ENCODE peak calls at places on chromosomes 11 and 22, in four cellular contexts. Z, B, A and C are unnamed samples.

GRCh38 chr11:8531312-8531711 is 62.7 kb downstream of the STK33 start:
- DNase-seq in Z (no peak), B (no peak), A (no peak), C (no peak)

GRCh38 chr11:122145715-122146274 is 29.8 kb upstream of the BLID start:
- DNase-seq in Z (no peak), B (no peak), A (no peak), C (peak; percentile 38)

GRCh38 chr11:119093951-119094815 is 7.5 kb downstream of the DPAGT1 start:
- DNase-seq in A (peak; percentile 38), Z (peak; percentile 64), B (peak; percentile 52), C (peak; percentile 50)

GRCh38 chr22:43706558-43707328 is 105.4 kb downstream of the EFCAB6 start:
- DNase-seq in A (no peak), Z (no peak), B (no peak), C (no peak)

GRCh38 chr22:19287076-19287724 is 4.3 kb downstream of the CLTCL1 start:
- DNase-seq in A (peak; percentile 71), Z (no peak), B (no peak), C (peak; percentile 98)

GRCh38 chr11:6864436-6864835 is 1.6 kb downstream of the OR10A2 start:
- DNase-seq in Z (no peak), B (no peak), A (peak; percentile 58), C (no peak)

GRCh38 chr11:87030458-87031054 is 7.2 kb upstream of the TMEM135 start:
- DNase-seq in A (peak; percentile 18), B (no peak), Z (no peak), C (no peak)

GRCh38 chr11:14567064-14567651 is 47.0 kb upstream of the PSMA1 start:
- DNase-seq in Z (no peak), B (no peak), A (no peak), C (no peak)

GRCh38 chr11:30370164-30370563 is 47.3 kb downstream of the ARL14EP start:
- DNase-seq in A (no peak), Z (no peak), B (no peak), C (no peak)

GRCh38 chr22:28181332-28181731 is 262.3 kb upstream of the PITPNB start:
- DNase-seq in Z (no peak), B (no peak), A (peak; percentile 8), C (no peak)

GRCh38 chr22:17910561-17911311 is 113.6 kb downstream of the MICAL3 start:
- DNase-seq in A (peak; percentile 91), B (peak; percentile 45), Z (peak; percentile 54), C (peak; percentile 77)

GRCh38 chr11:96905663-96906062 is 515.9 kb downstream of the JRKL start:
- DNase-seq in A (no peak), B (no peak), Z (no peak), C (no peak)

GRCh38 chr11:94768602-94769511 is 701 bp downstream of the AMOTL1 start:
- DNase-seq in Z (no peak), B (peak; percentile 42), A (peak; percentile 49), C (no peak)

GRCh38 chr11:3021125-3021524 is 29.0 kb upstream of the NAP1L4 start:
- DNase-seq in Z (peak; percentile 71), A (peak; percentile 16), B (peak; percentile 57), C (peak; percentile 69)

GRCh38 chr11:73325036-73325981 is 17.2 kb downstream of the ARHGEF17 start:
- DNase-seq in A (peak; percentile 56), Z (no peak), B (no peak), C (no peak)

GRCh38 chr11:126159719-126160344 is 51.6 kb downstream of the RPUSD4 start:
- DNase-seq in Z (no peak), A (no peak), B (no peak), C (no peak)

GRCh38 chr11:46918087-46918751 is at the start of gene LRP4:
- DNase-seq in Z (peak; percentile 64), A (no peak), B (peak; percentile 41), C (peak; percentile 31)

GRCh38 chr22:46053563-46054090 is 76.7 kb upstream of the WNT7B start:
- DNase-seq in A (peak; percentile 38), Z (peak; percentile 87), B (peak; percentile 81), C (peak; percentile 79)

GRCh38 chr11:71102251-71102995 is 150.0 kb downstream of the SHANK2 start:
- DNase-seq in A (no peak), B (no peak), Z (no peak), C (no peak)

GRCh38 chr11:2186669-2187266 is 15.2 kb upstream of the TH start:
- DNase-seq in Z (no peak), B (no peak), A (no peak), C (peak; percentile 61)

GRCh38 chr22:45876136-45877035 is 100.6 kb downstream of the WNT7B start:
- DNase-seq in Z (peak; percentile 36), B (peak; percentile 6), A (no peak), C (no peak)

GRCh38 chr22:24095816-24096215 is 84.7 kb downstream of the CABIN1 start:
- DNase-seq in A (no peak), Z (peak; percentile 25), B (no peak), C (no peak)

GRCh38 chr22:19109198-19110063 is 12.8 kb downstream of the DGCR2 start:
- DNase-seq in B (no peak), Z (peak; percentile 83), A (peak; percentile 64), C (peak; percentile 92)

GRCh38 chr11:29527391-29527936 is 489.4 kb downstream of the KCNA4 start:
- DNase-seq in B (no peak), A (peak; percentile 74), Z (no peak), C (peak; percentile 97)

GRCh38 chr11:72038491-72038890 is 39.8 kb downstream of the IL18BP start:
- DNase-seq in Z (peak; percentile 54), A (peak; percentile 72), B (peak; percentile 27), C (peak; percentile 17)

GRCh38 chr11:89633125-89633695 is 76.9 kb upstream of the TRIM77 start:
- DNase-seq in Z (no peak), B (no peak), A (no peak), C (no peak)

GRCh38 chr22:17891427-17892167 is 117.3 kb upstream of the BID start:
- DNase-seq in B (no peak), Z (peak; percentile 81), A (no peak), C (no peak)

GRCh38 chr22:21041937-21042336 is 3.8 kb upstream of the LRRC74B start:
- DNase-seq in A (peak; percentile 76), Z (no peak), B (no peak), C (peak; percentile 70)

GRCh38 chr22:40466976-40467375 is 96.6 kb downstream of the SGSM3 start:
- DNase-seq in B (no peak), Z (no peak), A (no peak), C (no peak)

GRCh38 chr22:40463727-40464126 is 93.3 kb downstream of the SGSM3 start:
- DNase-seq in A (no peak), Z (no peak), B (no peak), C (no peak)

GRCh38 chr22:40462195-40462988 is 92.0 kb downstream of the SGSM3 start:
- DNase-seq in A (no peak), B (no peak), Z (peak; percentile 60), C (no peak)

DNA sequence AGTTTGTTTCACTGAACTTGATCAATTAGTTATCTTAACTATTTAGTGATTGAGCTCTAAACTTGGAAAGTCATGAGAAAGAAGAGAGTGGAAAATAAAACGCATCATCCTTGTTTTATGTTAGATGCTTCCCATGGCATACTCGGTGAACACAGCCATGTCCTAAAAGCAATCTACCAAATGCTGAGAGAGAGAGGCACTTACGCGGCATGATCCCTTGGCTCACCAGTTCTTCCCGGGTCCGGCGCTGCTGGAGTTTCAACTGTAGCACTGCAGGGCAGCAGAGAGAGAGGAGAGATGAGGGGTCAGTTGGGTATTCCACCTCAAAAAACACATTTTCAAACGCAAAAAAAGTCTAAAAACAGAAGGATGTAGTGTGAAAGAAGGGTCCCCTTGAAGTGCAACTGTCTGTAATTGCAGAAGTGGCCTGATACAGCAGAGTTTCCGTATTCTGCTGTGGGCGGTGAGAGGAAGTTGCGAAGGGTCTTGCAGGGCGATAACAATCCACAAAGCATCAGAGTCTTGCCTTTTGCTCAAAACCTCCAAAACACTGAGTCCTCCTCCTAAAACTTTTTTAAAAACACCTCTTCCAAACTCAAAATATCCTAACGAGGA is 92.7 kb downstream of the SGSM3 start:
- DNase-seq in B (no peak), Z (peak; percentile 71), A (no peak), C (no peak)
- H3K4me3 ChIP-seq in B (no peak overlapping the region), Z (peak overlapping the region; percentile 36), A (no peak overlapping the region), C (no peak overlapping the region)

GRCh38 chr11:124951341-124951740 is 2.7 kb upstream of the CCDC15 start:
- DNase-seq in A (no peak), Z (no peak), B (no peak), C (no peak)
- H3K4me3 ChIP-seq in A (no peak overlapping the region), Z (no peak overlapping the region), B (no peak overlapping the region), C (no peak overlapping the region)

GRCh38 chr11:45083544-45084087 is 62.8 kb upstream of the PRDM11 start:
- DNase-seq in B (no peak), A (no peak), Z (peak; percentile 57), C (peak; percentile 26)
- H3K4me3 ChIP-seq in B (no peak overlapping the region), A (no peak overlapping the region), Z (no peak overlapping the region), C (no peak overlapping the region)

GRCh38 chr11:57320719-57321387 is 3.9 kb downstream of the TNKS1BP1 start:
- DNase-seq in A (no peak), Z (no peak), B (peak; percentile 50), C (no peak)

GRCh38 chr11:57318178-57318577 is 6.6 kb downstream of the TNKS1BP1 start:
- DNase-seq in Z (no peak), B (no peak), A (peak; percentile 21), C (no peak)

GRCh38 chr11:57321996-57322880 is 2.5 kb downstream of the TNKS1BP1 start:
- DNase-seq in B (peak; percentile 93), A (peak; percentile 98), Z (peak; percentile 89), C (peak; percentile 98)

GRCh38 chr11:57321388-57321995 is 3.3 kb downstream of the TNKS1BP1 start:
- DNase-seq in Z (no peak), A (no peak), B (peak; percentile 53), C (peak; percentile 35)

GRCh38 chr11:57320067-57320718 is 4.6 kb downstream of the TNKS1BP1 start:
- DNase-seq in B (peak; percentile 31), A (no peak), Z (no peak), C (no peak)
- H3K4me3 ChIP-seq in B (no peak overlapping the region), A (no peak overlapping the region), Z (no peak overlapping the region), C (peak overlapping the region; percentile 94)

GRCh38 chr22:31623634-31624312 is 38.2 kb downstream of the PISD start:
- DNase-seq in Z (no peak), A (no peak), B (no peak), C (no peak)

GRCh38 chr22:31625257-31625640 is 36.8 kb downstream of the PISD start:
- DNase-seq in Z (no peak), A (no peak), B (no peak), C (no peak)

GRCh38 chr22:31627223-31627731 is 34.7 kb downstream of the PISD start:
- DNase-seq in A (no peak), Z (no peak), B (no peak), C (no peak)

GRCh38 chr22:31626427-31627150 is 35.4 kb downstream of the PISD start:
- DNase-seq in A (no peak), B (no peak), Z (no peak), C (no peak)

DNA sequence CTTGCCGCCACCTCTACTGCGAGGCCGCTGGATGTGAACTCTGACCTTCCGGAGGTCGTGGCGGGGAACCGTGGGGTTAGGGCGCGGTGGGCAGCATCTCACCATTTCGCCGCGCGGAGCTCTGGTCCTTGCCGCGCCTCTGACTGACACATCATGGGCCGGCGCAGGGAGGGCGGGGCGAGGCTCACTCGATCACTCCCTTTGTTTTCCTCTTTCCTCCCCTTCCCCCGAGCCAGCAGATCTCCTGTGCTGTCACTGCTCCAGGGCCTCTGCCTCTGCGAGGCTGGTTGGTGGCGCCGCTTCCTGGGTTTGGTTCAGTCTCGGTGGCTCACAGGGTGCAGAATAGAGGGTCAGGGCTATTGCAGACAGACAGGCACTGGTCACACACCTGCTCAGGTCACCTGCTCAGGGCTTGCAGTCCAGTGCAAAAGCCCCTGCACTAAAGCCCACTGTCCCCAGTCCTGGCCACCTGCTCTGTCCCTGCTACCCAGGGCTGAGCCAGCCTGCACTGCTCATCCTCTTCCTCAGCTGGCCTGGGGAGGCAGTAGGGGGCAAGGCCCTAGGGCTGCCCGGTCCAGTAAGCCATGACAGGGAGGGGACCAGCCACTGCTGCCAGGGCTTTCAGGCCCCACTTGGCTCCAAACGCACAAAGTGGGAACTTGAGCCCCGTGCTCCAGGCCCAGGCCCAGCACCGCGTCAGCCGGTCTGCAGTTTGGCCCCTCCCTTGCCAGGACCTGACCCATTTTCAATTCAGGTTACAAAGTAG is 36.2 kb downstream of the PISD start:
- DNase-seq in A (peak; percentile 19), B (no peak), Z (no peak), C (peak; percentile 71)
- H3K4me3 ChIP-seq in A (no peak overlapping the region), B (no peak overlapping the region), Z (no peak overlapping the region), C (no peak overlapping the region)